ENCODE peak calls at places on chromosomes 16 and 17, in six cellular contexts. X is trophoblast cell, P is H9, Y is IMR-90, E is mesenchymal stem cell, C is H1. W is an unnamed sample.

GRCh38 chr17:75844530-75845057 is 390 bp upstream of the UNC13D start:
- DNase-seq in X (peak), P (no peak), Y (no peak), E (no peak), C (no peak), W (no peak)

GRCh38 chr17:76841776-76842405 is 26.3 kb upstream of the MGAT5B start:
- DNase-seq in C (no peak), X (no peak), Y (no peak), E (no peak), P (peak), W (peak)

GRCh38 chr16:31291376-31291775 is 31.6 kb downstream of the ITGAM start:
- DNase-seq in P (no peak), C (no peak), X (no peak), Y (no peak), E (no peak), W (no peak)

GRCh38 chr16:24836836-24837235 is 8.9 kb upstream of the SLC5A11 start:
- DNase-seq in Y (no peak), X (no peak), P (no peak), C (no peak), E (no peak), W (no peak)

GRCh38 chr16:8928467-8928957 is 35.2 kb downstream of the USP7 start:
- DNase-seq in P (no peak), X (no peak), Y (peak), E (peak), C (no peak), W (no peak)

GRCh38 chr17:63024716-63025115 is 58.7 kb downstream of the TANC2 start:
- DNase-seq in C (no peak), P (no peak), E (no peak), Y (peak), X (no peak), W (no peak)

GRCh38 chr17:38600906-38601305 is 4.8 kb downstream of the SRCIN1 start:
- DNase-seq in E (no peak), X (no peak), C (no peak), P (peak), Y (no peak), W (no peak)

GRCh38 chr16:12874135-12874534 is 27.3 kb upstream of the SHISA9 start:
- DNase-seq in P (no peak), X (no peak), C (no peak), Y (peak), E (no peak), W (no peak)

GRCh38 chr17:76193616-76194015 is 46.7 kb downstream of the RNF157 start:
- DNase-seq in Y (no peak), P (no peak), E (no peak), C (no peak), X (no peak), W (peak)

GRCh38 chr17:57788710-57789109 is 43.6 kb upstream of the CCDC182 start:
- DNase-seq in X (no peak), E (no peak), C (no peak), P (no peak), Y (no peak), W (no peak)

GRCh38 chr17:35387496-35387895 is 14.1 kb upstream of the SLFN11 start:
- DNase-seq in Y (no peak), C (no peak), X (no peak), E (no peak), P (no peak), W (no peak)

GRCh38 chr17:79997004-79997673 is 38.5 kb downstream of the TBC1D16 start:
- DNase-seq in E (peak), P (no peak), X (peak), C (no peak), Y (no peak), W (no peak)

GRCh38 chr17:41052594-41052993 is 2.4 kb downstream of the KRTAP2-2 start:
- DNase-seq in P (no peak), X (no peak), E (no peak), Y (no peak), C (no peak), W (no peak)

GRCh38 chr16:77807-78443 is at the start of gene MPG:
- DNase-seq in E (peak), Y (peak), C (no peak), P (peak), X (peak), W (peak)

GRCh38 chr17:40659909-40660308 is 5.1 kb downstream of the KRT222 start:
- DNase-seq in C (no peak), P (no peak), X (no peak), E (no peak), Y (no peak), W (no peak)

GRCh38 chr16:25625620-25626019 is 66.1 kb upstream of the HS3ST4 start:
- DNase-seq in Y (no peak), E (no peak), X (no peak), P (no peak), C (no peak), W (no peak)

GRCh38 chr17:76497699-76497978 is 3.6 kb downstream of the RHBDF2 start:
- DNase-seq in X (no peak), Y (no peak), P (no peak), C (no peak), E (no peak), W (no peak)

GRCh38 chr16:54936086-54936978 is 5.7 kb downstream of the IRX5 start:
- DNase-seq in Y (no peak), X (peak), C (no peak), E (peak), P (peak), W (peak)

GRCh38 chr16:70437017-70437581 is 1.8 kb downstream of the ST3GAL2 start:
- DNase-seq in E (peak), Y (peak), C (peak), P (peak), X (peak), W (no peak)

GRCh38 chr16:27326738-27327585 is 13.2 kb downstream of the IL4R start:
- DNase-seq in E (peak), P (peak), C (peak), X (peak), Y (peak), W (no peak)

GRCh38 chr17:75078097-75079022 is 9.4 kb upstream of the SLC16A5 start:
- DNase-seq in X (peak), P (peak), Y (peak), E (peak), C (no peak), W (no peak)

GRCh38 chr17:57881143-57881542 is 31.3 kb upstream of the MRPS23 start:
- DNase-seq in C (no peak), Y (peak), E (peak), P (peak), X (peak), W (no peak)

GRCh38 chr16:2895813-2896212 is 12.8 kb downstream of the FLYWCH2 start:
- DNase-seq in X (no peak), C (no peak), E (peak), P (no peak), Y (peak), W (no peak)

GRCh38 chr17:47785538-47786123 is 36.0 kb downstream of the OSBPL7 start:
- DNase-seq in Y (peak), C (no peak), P (peak), X (no peak), E (peak), W (peak)

GRCh38 chr17:74792586-74792985 is 16.4 kb upstream of the NAT9 start:
- DNase-seq in Y (no peak), P (no peak), X (peak), C (no peak), E (no peak), W (no peak)

GRCh38 chr17:30218689-30219266 is 16.7 kb downstream of the SLC6A4 start:
- DNase-seq in C (no peak), E (no peak), Y (no peak), X (no peak), P (no peak), W (no peak)

GRCh38 chr17:31400481-31400950 is 9.0 kb downstream of the RAB11FIP4 start:
- DNase-seq in E (no peak), P (peak), C (no peak), Y (no peak), X (no peak), W (no peak)

GRCh38 chr17:47995241-47995935 is 24.5 kb downstream of the CDK5RAP3 start:
- DNase-seq in C (no peak), E (no peak), X (no peak), Y (no peak), P (peak), W (peak)

GRCh38 chr17:76095943-76096342 is 7.6 kb downstream of the EXOC7 start:
- DNase-seq in Y (no peak), E (no peak), P (no peak), C (no peak), X (no peak), W (no peak)

GRCh38 chr16:66880288-66881013 is at the start of gene PDP2:
- DNase-seq in C (peak), X (peak), P (peak), Y (peak), E (peak), W (peak)
- H4K8ac ChIP-seq in C (peak), X (peak), P (no peak), Y (peak), E (peak), W (peak)

DNA sequence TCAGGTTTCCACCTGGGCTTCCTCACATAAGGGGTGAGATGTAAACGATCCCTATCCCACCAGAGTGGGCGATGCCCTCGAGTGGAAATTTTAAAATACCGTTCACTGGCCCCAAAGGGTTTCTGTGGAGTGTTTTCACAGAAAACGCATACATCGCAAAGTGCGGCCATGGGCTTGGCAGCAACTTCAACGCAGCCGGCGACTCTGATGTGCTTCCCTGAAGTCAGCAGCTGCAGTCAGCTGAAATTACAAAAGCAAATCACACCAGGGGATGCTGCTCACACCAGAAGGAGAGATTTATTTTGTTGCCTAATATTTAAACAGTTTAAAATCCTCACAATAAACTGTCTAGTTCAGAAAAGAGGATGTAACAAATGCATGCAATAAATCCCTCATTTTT is 17.6 kb upstream of the XYLT2 start:
- DNase-seq in Y (no peak), C (no peak), E (no peak), P (no peak), X (no peak), W (no peak)
- H3K14ac ChIP-seq in Y (no peak), C (no peak), E (no peak), P (no peak), X (no peak), W (no peak)

GRCh38 chr16:53052519-53053501 is at the start of gene CHD9NB:
- DNase-seq in Y (peak), X (peak), E (peak), C (no peak), P (no peak), W (no peak)

GRCh38 chr16:53055603-53056527 is 1.1 kb downstream of the CHD9 start:
- DNase-seq in Y (peak), P (peak), C (no peak), E (peak), X (no peak), W (peak)

GRCh38 chr16:53056528-53056881 is 1.7 kb downstream of the CHD9 start:
- DNase-seq in E (peak), C (no peak), Y (peak), X (no peak), P (no peak), W (no peak)

GRCh38 chr16:53053967-53054669 is 673 bp upstream of the CHD9 start:
- DNase-seq in Y (no peak), X (no peak), E (no peak), C (no peak), P (no peak), W (no peak)

DNA sequence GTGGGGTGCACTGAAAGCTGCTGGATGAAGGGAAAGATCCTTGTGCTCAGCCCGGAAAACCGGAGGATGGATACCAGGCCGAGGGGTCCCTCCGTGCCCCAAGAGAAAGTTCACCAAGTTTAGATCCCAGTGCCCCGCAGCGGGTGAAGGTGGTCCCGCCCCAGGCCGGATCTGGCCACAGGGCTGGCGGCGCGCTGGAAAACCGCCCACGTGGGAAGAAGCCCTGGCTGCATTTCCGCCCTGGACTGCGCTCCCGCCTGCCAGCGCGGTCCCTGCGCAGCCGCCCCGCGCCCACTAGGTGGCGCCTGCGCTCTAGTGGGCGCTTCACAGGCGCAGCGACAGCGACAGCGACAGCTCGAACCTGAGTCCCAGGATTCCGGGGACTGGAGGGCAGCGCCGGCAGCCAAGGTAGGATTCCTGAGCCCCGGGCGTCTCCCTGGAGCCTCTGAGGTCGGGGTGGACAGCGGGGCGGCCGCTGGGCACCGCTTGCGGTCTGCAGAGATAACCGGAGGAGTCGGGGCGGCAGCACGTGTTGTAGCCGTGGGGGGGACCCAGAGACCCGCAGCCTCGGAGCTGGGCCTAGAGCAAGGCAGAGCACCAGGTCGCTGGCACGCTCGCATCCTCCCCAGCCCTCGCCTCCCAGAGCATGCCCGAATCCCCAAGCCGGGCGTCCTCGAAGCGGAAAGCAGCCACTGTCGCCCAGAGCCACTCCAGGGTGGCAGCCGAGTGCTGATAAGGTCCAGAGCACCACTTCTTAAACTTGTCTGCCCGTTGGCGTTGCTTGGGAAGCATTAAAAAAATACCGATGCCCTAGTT is at the start of gene CHD9:
- DNase-seq in P (peak), X (peak), E (peak), C (no peak), Y (peak), W (peak)
- H4K8ac ChIP-seq in P (no peak), X (peak), E (peak), C (peak), Y (peak), W (peak)

GRCh38 chr17:17303010-17303846 is at the start of gene NT5M:
- DNase-seq in C (no peak), E (peak), X (peak), P (peak), Y (peak), W (peak)
- H3K14ac ChIP-seq in C (no peak), E (no peak), X (peak), P (peak), Y (peak), W (no peak)

GRCh38 chr16:21663889-21664647 is at the start of gene OTOA:
- DNase-seq in P (peak), C (peak), E (no peak), X (no peak), Y (no peak), W (no peak)
- H4K8ac ChIP-seq in P (no peak), C (peak), E (no peak), X (no peak), Y (no peak), W (no peak)

DNA sequence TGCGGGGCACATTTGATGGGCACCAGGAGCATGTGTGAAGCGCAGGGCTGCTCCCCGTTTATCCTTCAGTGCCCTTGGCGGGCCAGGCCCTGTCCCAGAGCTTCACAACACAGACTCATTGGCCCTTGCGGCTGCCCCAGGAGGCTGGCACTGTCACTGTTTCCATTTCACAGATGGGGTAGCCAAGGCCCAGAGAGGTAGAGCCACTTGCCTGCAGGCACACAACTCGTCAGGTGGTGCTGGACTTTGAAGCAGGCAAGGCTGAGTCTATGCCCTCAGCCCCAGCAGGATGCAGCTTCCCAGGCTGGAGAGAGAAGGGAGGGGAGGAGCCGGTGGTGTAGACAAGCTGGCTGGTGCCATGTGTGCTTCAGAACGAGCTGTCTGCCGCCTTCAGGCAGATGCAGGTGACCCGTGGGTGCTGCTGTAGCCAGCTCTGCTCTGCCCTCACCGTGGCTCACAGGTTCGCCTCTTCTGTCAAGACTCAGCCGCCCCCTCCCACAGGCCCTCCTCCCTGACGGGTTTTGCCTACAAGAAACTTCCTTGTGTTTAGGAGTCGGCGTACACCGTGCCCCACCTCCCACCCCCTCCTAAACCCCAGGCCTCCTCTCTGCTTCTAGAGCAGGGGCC is 232.3 kb upstream of the CIBAR2 start:
- DNase-seq in P (no peak), C (no peak), X (no peak), Y (no peak), E (no peak), W (no peak)
- H3K14ac ChIP-seq in P (no peak), C (no peak), X (no peak), Y (no peak), E (no peak), W (no peak)

GRCh38 chr17:81703747-81704654 is 834 bp downstream of the MRPL12 start:
- DNase-seq in C (no peak), X (no peak), P (no peak), E (no peak), Y (no peak), W (no peak)
- H4K8ac ChIP-seq in C (peak), X (peak), P (no peak), E (peak), Y (peak), W (no peak)

GRCh38 chr17:19651461-19652238 is 3.1 kb downstream of the ALDH3A2 start:
- DNase-seq in E (no peak), X (no peak), C (no peak), P (no peak), Y (no peak), W (no peak)

GRCh38 chr17:19656336-19656735 is 7.8 kb downstream of the ALDH3A2 start:
- DNase-seq in X (no peak), Y (no peak), E (no peak), C (no peak), P (no peak), W (no peak)

GRCh38 chr17:19654901-19655300 is 6.3 kb downstream of the ALDH3A2 start:
- DNase-seq in P (no peak), Y (no peak), E (no peak), X (no peak), C (no peak), W (no peak)

GRCh38 chr17:19652595-19652994 is 4.0 kb downstream of the ALDH3A2 start:
- DNase-seq in X (no peak), E (no peak), P (no peak), Y (no peak), C (no peak), W (no peak)

DNA sequence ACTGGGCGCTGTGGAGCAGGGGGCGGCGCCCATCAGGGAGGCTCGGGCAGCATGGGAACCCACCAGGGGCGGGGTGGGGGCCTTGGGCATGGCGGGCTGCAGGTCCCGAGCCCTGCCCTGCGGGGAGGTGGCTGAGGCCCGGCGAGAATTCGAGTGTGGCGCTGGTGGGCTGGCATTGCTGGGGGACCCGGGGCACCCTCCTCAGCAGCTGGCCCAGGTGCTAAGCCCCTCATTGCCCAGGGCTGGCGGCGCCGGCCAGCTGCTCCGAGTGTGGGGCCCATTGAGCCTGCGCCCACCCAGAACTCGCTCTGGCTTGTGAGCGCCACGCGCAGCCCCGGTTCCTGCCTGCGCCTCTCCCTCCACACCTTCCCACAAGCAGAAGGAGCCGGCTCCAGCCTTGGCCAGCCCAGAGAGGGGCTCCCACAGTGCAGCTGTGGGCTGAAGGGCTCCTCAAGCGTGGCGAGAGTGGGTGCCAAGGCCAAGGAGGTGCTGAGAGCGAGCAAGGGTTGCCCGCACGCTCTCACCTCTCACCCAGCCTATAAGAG is 5.9 kb downstream of the ALDH3A2 start:
- DNase-seq in X (no peak), C (no peak), P (no peak), E (no peak), Y (no peak), W (no peak)
- H3K14ac ChIP-seq in X (no peak), C (no peak), P (no peak), E (no peak), Y (no peak), W (peak)

GRCh38 chr17:15157051-15157450 is 108.1 kb downstream of the PMP22 start:
- DNase-seq in C (no peak), X (peak), P (no peak), E (peak), Y (peak), W (no peak)
- H4K8ac ChIP-seq in C (no peak), X (no peak), P (no peak), E (no peak), Y (peak), W (no peak)

GRCh38 chr17:37527249-37527851 is 37.7 kb downstream of the DUSP14 start:
- DNase-seq in P (no peak), E (peak), C (no peak), Y (peak), X (peak), W (peak)
- H3K14ac ChIP-seq in P (no peak), E (no peak), C (no peak), Y (no peak), X (no peak), W (no peak)

W was measured in neuronal stem cell.